ENCODE peak calls at places on chromosome 7, in five cellular contexts. N is AG09309, F is tibial nerve, L is ELR, P is ovary. C is an unnamed sample.

GRCh38 chr7:81600608-81601007 is 169.2 kb downstream of the HGF start:
- DNase-seq in P (no peak), F (no peak), N (peak; percentile 67), L (peak; percentile 25), C (no peak)

GRCh38 chr7:149125864-149126661 is at the start of gene ZNF425:
- DNase-seq in N (peak; percentile 52), L (peak; percentile 94), P (peak; percentile 91), F (peak; percentile 78), C (peak; percentile 89)

GRCh38 chr7:114819629-114820362 is 102.1 kb upstream of the MDFIC start:
- DNase-seq in L (peak; percentile 99), N (peak; percentile 97), P (peak; percentile 22), F (peak; percentile 34), C (peak; percentile 99)

GRCh38 chr7:27155816-27156507 is 513 bp downstream of the HOXA7 start:
- DNase-seq in N (no peak), L (peak; percentile 58), P (no peak), F (no peak), C (peak; percentile 45)

GRCh38 chr7:74020396-74020795 is 7.6 kb upstream of the ELN start:
- DNase-seq in L (no peak), P (no peak), N (no peak), F (no peak), C (no peak)

GRCh38 chr7:42029405-42029804 is 207.6 kb downstream of the GLI3 start:
- DNase-seq in N (no peak), F (no peak), P (no peak), L (no peak), C (no peak)

GRCh38 chr7:140402178-140402835 is 1.6 kb upstream of the RAB19 start:
- DNase-seq in F (no peak), P (no peak), L (peak; percentile 46), N (peak; percentile 42), C (peak; percentile 76)

GRCh38 chr7:74482629-74483401 is 29.1 kb downstream of the GTF2IRD1 start:
- DNase-seq in F (peak; percentile 64), P (peak; percentile 46), N (peak; percentile 98), L (peak; percentile 96), C (peak; percentile 95)

GRCh38 chr7:36372156-36372555 is 17.5 kb upstream of the ANLN start:
- DNase-seq in F (no peak), L (peak; percentile 75), N (no peak), P (no peak), C (no peak)

GRCh38 chr7:138684360-138684759 is 16.8 kb downstream of the SVOPL start:
- DNase-seq in P (no peak), F (no peak), L (no peak), N (no peak), C (no peak)

GRCh38 chr7:69596723-69597277 is 1.5 kb upstream of the AUTS2 start:
- DNase-seq in L (no peak), P (no peak), N (no peak), F (peak; percentile 16), C (peak; percentile 8)